ENCODE peak calls at places on chromosomes 5 and 9, in seven cellular contexts. R is LoVo, B is HT1080, P is retinal pigment epithelial cell, T is left cardiac atrium, G is fibroblast of lung, Q is smooth muscle cell of the brain vasculature. N is an unnamed sample.

GRCh38 chr5:23257656-23258055 is 249.8 kb upstream of the PRDM9 start:
- DNase-seq in Q (no peak), P (no peak), G (peak), T (no peak), R (no peak), B (peak), N (no peak)

GRCh38 chr5:172002310-172002709 is 4.1 kb downstream of the FBXW11 start:
- DNase-seq in T (no peak), P (no peak), R (peak), Q (no peak), B (no peak), G (no peak), N (no peak)

GRCh38 chr9:19161257-19162025 is 34.1 kb upstream of the PLIN2 start:
- DNase-seq in G (peak), B (peak), R (peak), Q (no peak), T (no peak), P (peak), N (no peak)

GRCh38 chr5:77845273-77845646 is 69.1 kb upstream of the TBCA start:
- DNase-seq in B (no peak), P (no peak), T (no peak), Q (no peak), G (no peak), R (no peak), N (no peak)

GRCh38 chr5:61784337-61784736 is 452.3 kb downstream of the ZSWIM6 start:
- DNase-seq in T (no peak), Q (no peak), P (no peak), B (peak), R (no peak), G (no peak), N (no peak)

GRCh38 chr5:1471240-1471853 is 26.1 kb upstream of the SLC6A3 start:
- DNase-seq in P (no peak), Q (no peak), R (no peak), B (no peak), T (no peak), G (no peak), N (no peak)

GRCh38 chr9:110918316-110919054 is 119.8 kb downstream of the LPAR1 start:
- DNase-seq in B (peak), T (no peak), R (no peak), Q (no peak), P (no peak), G (peak), N (no peak)

GRCh38 chr5:120388016-120388781 is 75.9 kb upstream of the PRR16 start:
- DNase-seq in T (no peak), G (peak), R (peak), B (peak), Q (peak), P (no peak), N (no peak)

GRCh38 chr5:1167728-1168709 is 33.4 kb upstream of the SLC6A19 start:
- DNase-seq in B (peak), Q (peak), R (peak), T (peak), G (peak), P (no peak), N (peak)

GRCh38 chr9:93041108-93041802 is 17.2 kb upstream of the SUSD3 start:
- DNase-seq in G (no peak), P (no peak), R (no peak), T (no peak), B (peak), Q (no peak), N (no peak)

GRCh38 chr5:116395708-116396203 is 178.9 kb downstream of the SEMA6A start:
- DNase-seq in P (no peak), G (peak), B (no peak), Q (no peak), R (no peak), T (no peak), N (no peak)

GRCh38 chr9:98785333-98785933 is 10.9 kb downstream of the ANKS6 start:
- DNase-seq in T (no peak), Q (no peak), G (no peak), B (no peak), R (no peak), P (no peak), N (no peak)

GRCh38 chr5:74034738-74035137 is 408.7 kb downstream of the ARHGEF28 start:
- DNase-seq in R (no peak), B (peak), T (no peak), P (peak), G (peak), Q (no peak), N (peak)

GRCh38 chr5:82164957-82165698 is 113.0 kb downstream of the RPS23 start:
- DNase-seq in G (peak), T (peak), R (no peak), Q (no peak), B (peak), P (peak), N (no peak)

N was measured in anterior cingulate cortex.